ENCODE peak calls at places on chromosome 14, in five cellular contexts. One of them, this sample, is unnamed.
A peak's percentile ranks its signal among the peaks of the same experiment; 100 is the strongest.

GRCh38 chr14:69696633-69697557 is 70.0 kb upstream of the SRSF5 start:
- DNase-seq in pancreas: no peak
- DNase-seq in AG10803: no peak
- DNase-seq in nephron progenitor cell: no peak
- DNase-seq in Calu3: no peak
- DNase-seq in this sample: no peak

GRCh38 chr14:32252030-32252670 is 49.1 kb upstream of the RNU6-8 start:
- DNase-seq in pancreas: peak; percentile 71
- DNase-seq in AG10803: peak; percentile 72
- DNase-seq in Calu3: peak; percentile 65
- DNase-seq in nephron progenitor cell: peak; percentile 48
- DNase-seq in this sample: no peak

GRCh38 chr14:67744057-67744456 is 42.4 kb downstream of the RDH12 start:
- DNase-seq in Calu3: no peak
- DNase-seq in AG10803: no peak
- DNase-seq in pancreas: no peak
- DNase-seq in nephron progenitor cell: no peak
- DNase-seq in this sample: no peak

GRCh38 chr14:48454887-48455286 is 779.5 kb upstream of the MDGA2 start:
- DNase-seq in AG10803: no peak
- DNase-seq in nephron progenitor cell: no peak
- DNase-seq in pancreas: no peak
- DNase-seq in Calu3: no peak
- DNase-seq in this sample: no peak

GRCh38 chr14:76050797-76051392 is 65.3 kb downstream of the IFT43 start:
- DNase-seq in Calu3: peak; percentile 58
- DNase-seq in AG10803: peak; percentile 66
- DNase-seq in pancreas: peak; percentile 64
- DNase-seq in nephron progenitor cell: peak; percentile 70
- DNase-seq in this sample: no peak

GRCh38 chr14:33435911-33436310 is 497.2 kb downstream of the NPAS3 start:
- DNase-seq in pancreas: no peak
- DNase-seq in AG10803: peak; percentile 68
- DNase-seq in Calu3: no peak
- DNase-seq in nephron progenitor cell: no peak
- DNase-seq in this sample: no peak

GRCh38 chr14:99159341-99160340 is 112.4 kb downstream of the BCL11B start:
- DNase-seq in AG10803: no peak
- DNase-seq in Calu3: no peak
- DNase-seq in pancreas: no peak
- DNase-seq in nephron progenitor cell: no peak
- DNase-seq in this sample: no peak

GRCh38 chr14:94548999-94549985 is 11.9 kb upstream of the SERPINA4 start:
- DNase-seq in nephron progenitor cell: peak; percentile 92
- DNase-seq in pancreas: peak; percentile 73
- DNase-seq in AG10803: peak; percentile 35
- DNase-seq in Calu3: peak; percentile 77
- DNase-seq in this sample: no peak

GRCh38 chr14:104192883-104193245 is 54.5 kb downstream of the KIF26A start:
- DNase-seq in pancreas: no peak
- DNase-seq in nephron progenitor cell: no peak
- DNase-seq in AG10803: no peak
- DNase-seq in Calu3: no peak
- DNase-seq in this sample: no peak

GRCh38 chr14:55802986-55803431 is 223.0 kb downstream of the KTN1 start:
- DNase-seq in Calu3: peak; percentile 40
- DNase-seq in AG10803: no peak
- DNase-seq in pancreas: peak; percentile 21
- DNase-seq in nephron progenitor cell: no peak
- DNase-seq in this sample: no peak
- TF ChIP-seq CTCF in Calu3: peak; percentile 27
- TF ChIP-seq CTCF in AG10803: no peak
- TF ChIP-seq CTCF in pancreas: no peak
- TF ChIP-seq CTCF in nephron progenitor cell: no peak
- TF ChIP-seq CTCF in this sample: no peak

GRCh38 chr14:84850595-84850994 is 679.3 kb upstream of the FLRT2 start:
- DNase-seq in nephron progenitor cell: no peak
- DNase-seq in pancreas: no peak
- DNase-seq in Calu3: no peak
- DNase-seq in AG10803: no peak
- DNase-seq in this sample: no peak
- TF ChIP-seq CTCF in nephron progenitor cell: no peak
- TF ChIP-seq CTCF in pancreas: no peak
- TF ChIP-seq CTCF in Calu3: no peak
- TF ChIP-seq CTCF in AG10803: no peak
- TF ChIP-seq CTCF in this sample: no peak

DNA sequence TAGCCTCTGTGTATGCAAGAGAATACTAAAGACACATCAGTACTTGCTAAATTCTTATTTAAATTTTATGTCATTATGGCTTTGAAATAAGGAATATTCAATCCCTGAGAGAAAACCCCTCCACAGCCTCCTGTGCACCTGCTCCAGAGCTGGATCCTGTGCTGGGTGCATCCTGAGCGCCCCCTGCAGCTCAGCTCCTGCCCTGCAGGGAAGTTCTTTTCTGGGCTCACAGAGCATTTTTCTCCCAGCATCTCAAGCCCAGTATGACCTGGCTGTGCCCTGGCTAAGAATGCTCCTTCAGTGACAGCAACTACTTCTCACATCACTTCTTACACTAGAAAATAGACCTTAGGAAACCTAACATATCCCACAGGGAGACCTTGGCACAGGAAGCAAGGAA is 1211.7 kb downstream of the TMEM121 start:
- DNase-seq in AG10803: no peak
- DNase-seq in pancreas: no peak
- DNase-seq in nephron progenitor cell: no peak
- DNase-seq in Calu3: no peak
- DNase-seq in this sample: no peak
- TF ChIP-seq CTCF in AG10803: no peak
- TF ChIP-seq CTCF in pancreas: no peak
- TF ChIP-seq CTCF in nephron progenitor cell: no peak
- TF ChIP-seq CTCF in Calu3: no peak
- TF ChIP-seq CTCF in this sample: no peak

GRCh38 chr14:90140298-90140955 is 78.6 kb downstream of the KCNK13 start:
- DNase-seq in pancreas: no peak
- DNase-seq in nephron progenitor cell: peak; percentile 7
- DNase-seq in AG10803: no peak
- DNase-seq in Calu3: no peak
- DNase-seq in this sample: no peak

GRCh38 chr14:90136904-90137303 is 75.1 kb downstream of the KCNK13 start:
- DNase-seq in pancreas: no peak
- DNase-seq in AG10803: no peak
- DNase-seq in Calu3: no peak
- DNase-seq in nephron progenitor cell: no peak
- DNase-seq in this sample: no peak

GRCh38 chr14:90139199-90139598 is 77.4 kb downstream of the KCNK13 start:
- DNase-seq in nephron progenitor cell: no peak
- DNase-seq in Calu3: no peak
- DNase-seq in AG10803: no peak
- DNase-seq in pancreas: no peak
- DNase-seq in this sample: no peak

GRCh38 chr14:90137807-90138206 is 76.0 kb downstream of the KCNK13 start:
- DNase-seq in Calu3: no peak
- DNase-seq in AG10803: no peak
- DNase-seq in pancreas: no peak
- DNase-seq in nephron progenitor cell: no peak
- DNase-seq in this sample: no peak

GRCh38 chr14:90140956-90141316 is 79.1 kb downstream of the KCNK13 start:
- DNase-seq in Calu3: no peak
- DNase-seq in pancreas: no peak
- DNase-seq in AG10803: peak; percentile 9
- DNase-seq in nephron progenitor cell: no peak
- DNase-seq in this sample: no peak
- TF ChIP-seq CTCF in Calu3: no peak
- TF ChIP-seq CTCF in pancreas: no peak
- TF ChIP-seq CTCF in AG10803: no peak
- TF ChIP-seq CTCF in nephron progenitor cell: no peak
- TF ChIP-seq CTCF in this sample: no peak

GRCh38 chr14:60166144-60166543 is 946 bp upstream of the DHRS7 start:
- DNase-seq in pancreas: no peak
- DNase-seq in Calu3: no peak
- DNase-seq in nephron progenitor cell: no peak
- DNase-seq in AG10803: no peak
- DNase-seq in this sample: no peak

GRCh38 chr14:60164717-60165546 is at the start of gene DHRS7:
- DNase-seq in Calu3: peak; percentile 82
- DNase-seq in pancreas: peak; percentile 81
- DNase-seq in nephron progenitor cell: peak; percentile 87
- DNase-seq in AG10803: peak; percentile 81
- DNase-seq in this sample: peak; percentile 77

GRCh38 chr14:60164404-60164716 is 838 bp downstream of the DHRS7 start:
- DNase-seq in Calu3: no peak
- DNase-seq in pancreas: no peak
- DNase-seq in nephron progenitor cell: no peak
- DNase-seq in AG10803: no peak
- DNase-seq in this sample: no peak

GRCh38 chr14:60163741-60164140 is 1.5 kb downstream of the DHRS7 start:
- DNase-seq in Calu3: no peak
- DNase-seq in AG10803: no peak
- DNase-seq in nephron progenitor cell: no peak
- DNase-seq in pancreas: no peak
- DNase-seq in this sample: no peak

GRCh38 chr14:60165547-60165876 is 314 bp upstream of the DHRS7 start:
- DNase-seq in Calu3: no peak
- DNase-seq in nephron progenitor cell: no peak
- DNase-seq in AG10803: no peak
- DNase-seq in pancreas: no peak
- DNase-seq in this sample: no peak
- TF ChIP-seq CTCF in Calu3: no peak
- TF ChIP-seq CTCF in nephron progenitor cell: no peak
- TF ChIP-seq CTCF in AG10803: peak; percentile 46
- TF ChIP-seq CTCF in pancreas: no peak
- TF ChIP-seq CTCF in this sample: no peak

GRCh38 chr14:106459971-106460730 is 933.8 kb downstream of the TMEM121 start:
- DNase-seq in pancreas: no peak
- DNase-seq in Calu3: peak; percentile 14
- DNase-seq in nephron progenitor cell: no peak
- DNase-seq in AG10803: no peak
- DNase-seq in this sample: no peak
- TF ChIP-seq CTCF in pancreas: no peak
- TF ChIP-seq CTCF in Calu3: no peak
- TF ChIP-seq CTCF in nephron progenitor cell: no peak
- TF ChIP-seq CTCF in AG10803: no peak
- TF ChIP-seq CTCF in this sample: peak; percentile 69

GRCh38 chr14:22226381-22226780 is 362.6 kb downstream of the DAD1 start:
- DNase-seq in nephron progenitor cell: no peak
- DNase-seq in pancreas: no peak
- DNase-seq in AG10803: no peak
- DNase-seq in Calu3: peak; percentile 14
- DNase-seq in this sample: no peak
- TF ChIP-seq CTCF in nephron progenitor cell: no peak
- TF ChIP-seq CTCF in pancreas: no peak
- TF ChIP-seq CTCF in AG10803: no peak
- TF ChIP-seq CTCF in Calu3: no peak
- TF ChIP-seq CTCF in this sample: no peak

DNA sequence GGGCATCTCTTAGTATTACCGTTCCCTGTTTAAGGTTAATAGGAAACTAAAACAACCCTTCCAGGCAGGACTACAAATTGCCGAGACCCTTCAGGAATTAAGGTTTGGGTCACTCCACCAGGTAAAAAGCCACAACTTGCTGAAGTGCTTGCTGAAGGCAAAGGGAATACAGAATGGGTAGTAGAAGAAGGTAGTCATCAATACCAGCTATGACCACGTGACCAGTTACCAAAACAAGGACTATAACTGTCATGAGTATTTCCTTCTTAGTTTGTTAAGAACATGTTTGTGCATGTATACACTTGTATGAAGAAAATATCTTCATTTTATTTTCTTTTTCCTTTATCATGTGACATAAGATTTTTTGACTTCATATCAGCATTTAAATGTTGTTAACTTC is 578.7 kb upstream of the FBXO33 start:
- DNase-seq in Calu3: no peak
- DNase-seq in nephron progenitor cell: no peak
- DNase-seq in AG10803: no peak
- DNase-seq in pancreas: no peak
- DNase-seq in this sample: no peak
- TF ChIP-seq CTCF in Calu3: no peak
- TF ChIP-seq CTCF in nephron progenitor cell: no peak
- TF ChIP-seq CTCF in AG10803: no peak
- TF ChIP-seq CTCF in pancreas: no peak
- TF ChIP-seq CTCF in this sample: no peak